ENCODE peak calls at places on chromosome 14, in six cellular contexts. P, Z, X, T, V and R are unnamed samples.

GRCh38 chr14:59454131-59454530 is 11.0 kb downstream of the GPR135 start:
- DNase-seq in P (peak; percentile 94), Z (no peak), X (peak; percentile 91), T (no peak), V (no peak), R (peak; percentile 87)

GRCh38 chr14:25042362-25043299 is 7.3 kb downstream of the STXBP6 start:
- DNase-seq in P (peak; percentile 77), Z (no peak), X (peak; percentile 17), T (peak; percentile 67), V (peak; percentile 57), R (no peak)

GRCh38 chr14:41993687-41994086 is 387.0 kb downstream of the LRFN5 start:
- DNase-seq in P (no peak), Z (no peak), X (no peak), T (no peak), V (no peak), R (no peak)

GRCh38 chr14:80567905-80568512 is 356.7 kb upstream of the DIO2 start:
- DNase-seq in P (peak; percentile 7), Z (no peak), X (no peak), T (no peak), V (no peak), R (peak; percentile 97)

GRCh38 chr14:91405724-91406435 is 11.7 kb downstream of the CCDC88C start:
- DNase-seq in P (no peak), Z (no peak), X (no peak), T (no peak), V (no peak), R (no peak)

GRCh38 chr14:62209287-62209899 is 447.2 kb downstream of the SNAPC1 start:
- DNase-seq in P (peak; percentile 92), Z (no peak), X (peak; percentile 52), T (no peak), V (no peak), R (peak; percentile 95)

GRCh38 chr14:97408937-97409860 is 612.0 kb downstream of the VRK1 start:
- DNase-seq in P (no peak), Z (no peak), X (no peak), T (no peak), V (peak; percentile 33), R (no peak)

GRCh38 chr14:32259368-32260013 is 56.4 kb upstream of the RNU6-8 start:
- DNase-seq in P (peak; percentile 30), Z (no peak), X (peak; percentile 33), T (peak; percentile 6), V (peak; percentile 59), R (peak; percentile 91)

GRCh38 chr14:23639891-23640523 is 3.8 kb downstream of the DHRS2 start:
- DNase-seq in P (no peak), Z (no peak), X (no peak), T (no peak), V (peak; percentile 7), R (no peak)

GRCh38 chr14:34912182-34912581 is 37.0 kb upstream of the BAZ1A start:
- DNase-seq in P (peak; percentile 8), Z (no peak), X (no peak), T (no peak), V (peak; percentile 48), R (no peak)

GRCh38 chr14:104977681-104978647 is at the start of gene AHNAK2:
- DNase-seq in P (peak; percentile 79), Z (peak; percentile 56), X (peak; percentile 38), T (peak; percentile 96), V (peak; percentile 95), R (peak; percentile 70)

GRCh38 chr14:98819132-98819866 is 452.7 kb downstream of the BCL11B start:
- DNase-seq in P (no peak), Z (peak; percentile 38), X (no peak), T (peak; percentile 30), V (peak; percentile 96), R (peak; percentile 20)

GRCh38 chr14:50225974-50226297 is 5.4 kb downstream of the SOS2 start:
- DNase-seq in P (no peak), Z (no peak), X (no peak), T (peak; percentile 53), V (peak; percentile 66), R (no peak)

GRCh38 chr14:91313852-91314251 is 69.3 kb upstream of the GPR68 start:
- DNase-seq in P (no peak), Z (no peak), X (no peak), T (no peak), V (no peak), R (no peak)

GRCh38 chr14:70096866-70097265 is 91.9 kb downstream of the SLC8A3 start:
- DNase-seq in P (peak; percentile 32), Z (no peak), X (peak; percentile 22), T (peak; percentile 68), V (peak; percentile 76), R (peak; percentile 22)

GRCh38 chr14:80477388-80478160 is 266.3 kb upstream of the DIO2 start:
- DNase-seq in P (peak; percentile 41), Z (no peak), X (no peak), T (no peak), V (no peak), R (no peak)

DNA sequence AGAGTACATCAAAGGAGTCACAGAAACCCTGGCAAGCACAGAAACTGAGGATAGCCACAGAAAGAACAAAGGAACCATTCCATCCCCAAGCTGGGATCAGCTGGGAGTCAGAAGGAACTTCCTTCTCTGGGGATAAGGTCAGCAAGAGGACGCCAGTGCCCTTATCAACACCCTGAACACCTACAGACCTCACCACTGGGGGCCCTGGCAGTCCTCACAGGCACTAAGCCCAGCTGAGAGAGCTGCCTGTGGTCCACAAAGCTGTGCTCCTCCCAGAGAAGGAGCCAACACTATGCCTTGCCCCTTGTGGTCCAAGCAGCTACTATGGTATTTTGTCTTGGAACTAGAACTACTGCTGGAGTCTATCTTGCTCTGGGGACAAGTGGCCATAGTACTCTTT is 171.1 kb upstream of the CCDC196 start:
- DNase-seq in P (no peak), Z (no peak), X (no peak), T (no peak), V (peak; percentile 50), R (no peak)
- H3K4me3 ChIP-seq in P (no peak overlapping the region), Z (no peak overlapping the region), X (no peak overlapping the region), T (no peak overlapping the region), V (no peak overlapping the region), R (no peak overlapping the region)

DNA sequence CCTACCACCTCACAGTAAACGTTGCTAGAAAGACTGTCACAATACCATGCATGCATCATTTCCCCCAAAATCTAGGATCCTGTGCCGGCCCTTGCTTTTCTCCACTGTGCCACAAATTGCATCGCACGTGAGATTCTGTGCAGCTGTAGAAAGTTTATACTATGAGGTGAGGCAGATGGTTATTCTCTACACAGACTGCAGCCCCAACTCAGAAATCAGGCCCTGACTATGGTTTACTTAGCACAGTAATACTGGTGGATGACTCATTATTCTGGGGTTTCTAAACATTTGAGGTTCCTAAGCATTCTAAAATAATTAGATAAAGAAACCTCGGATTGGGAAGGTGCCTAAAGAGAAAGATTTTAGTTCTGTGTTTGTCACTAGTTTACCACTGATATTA is 163.8 kb upstream of the CCDC198 start:
- DNase-seq in P (peak; percentile 3), Z (no peak), X (no peak), T (no peak), V (no peak), R (peak; percentile 82)
- H3K4me3 ChIP-seq in P (no peak overlapping the region), Z (no peak overlapping the region), X (no peak overlapping the region), T (no peak overlapping the region), V (no peak overlapping the region), R (no peak overlapping the region)

GRCh38 chr14:52875707-52876106 is 75.1 kb downstream of the FERMT2 start:
- DNase-seq in P (peak; percentile 33), Z (no peak), X (no peak), T (no peak), V (no peak), R (no peak)

GRCh38 chr14:52874389-52874788 is 76.5 kb downstream of the FERMT2 start:
- DNase-seq in P (no peak), Z (no peak), X (no peak), T (no peak), V (no peak), R (no peak)

GRCh38 chr14:52871606-52872005 is 79.2 kb downstream of the FERMT2 start:
- DNase-seq in P (no peak), Z (no peak), X (no peak), T (no peak), V (no peak), R (peak; percentile 54)

GRCh38 chr14:52873694-52874093 is 77.2 kb downstream of the FERMT2 start:
- DNase-seq in P (peak; percentile 83), Z (no peak), X (no peak), T (no peak), V (no peak), R (peak; percentile 20)

GRCh38 chr14:52873096-52873495 is 77.8 kb downstream of the FERMT2 start:
- DNase-seq in P (no peak), Z (no peak), X (no peak), T (no peak), V (no peak), R (no peak)
- H3K4me3 ChIP-seq in P (no peak overlapping the region), Z (no peak overlapping the region), X (no peak overlapping the region), T (no peak overlapping the region), V (no peak overlapping the region), R (no peak overlapping the region)

GRCh38 chr14:99829450-99829849 is 36.2 kb downstream of the EML1 start:
- DNase-seq in P (no peak), Z (no peak), X (no peak), T (no peak), V (no peak), R (no peak)

GRCh38 chr14:99831915-99832314 is 38.7 kb downstream of the EML1 start:
- DNase-seq in P (no peak), Z (no peak), X (no peak), T (no peak), V (no peak), R (no peak)

GRCh38 chr14:99837822-99838221 is 44.6 kb downstream of the EML1 start:
- DNase-seq in P (no peak), Z (no peak), X (no peak), T (no peak), V (no peak), R (no peak)

GRCh38 chr14:99832326-99832725 is 39.1 kb downstream of the EML1 start:
- DNase-seq in P (no peak), Z (no peak), X (no peak), T (no peak), V (no peak), R (no peak)
- H3K4me3 ChIP-seq in P (no peak overlapping the region), Z (no peak overlapping the region), X (no peak overlapping the region), T (no peak overlapping the region), V (no peak overlapping the region), R (no peak overlapping the region)

GRCh38 chr14:33469898-33470297 is 481.0 kb downstream of the EGLN3 start:
- DNase-seq in P (no peak), Z (no peak), X (no peak), T (no peak), V (no peak), R (no peak)

GRCh38 chr14:33477752-33478151 is 473.1 kb downstream of the EGLN3 start:
- DNase-seq in P (no peak), Z (no peak), X (no peak), T (peak; percentile 75), V (no peak), R (no peak)

GRCh38 chr14:33480589-33481184 is 470.2 kb downstream of the EGLN3 start:
- DNase-seq in P (no peak), Z (no peak), X (no peak), T (peak; percentile 37), V (no peak), R (no peak)

GRCh38 chr14:33475623-33476022 is 475.3 kb downstream of the EGLN3 start:
- DNase-seq in P (peak; percentile 59), Z (peak; percentile 78), X (peak; percentile 59), T (peak; percentile 95), V (peak; percentile 93), R (peak; percentile 33)
- H3K4me3 ChIP-seq in P (no peak overlapping the region), Z (no peak overlapping the region), X (no peak overlapping the region), T (no peak overlapping the region), V (no peak overlapping the region), R (no peak overlapping the region)

DNA sequence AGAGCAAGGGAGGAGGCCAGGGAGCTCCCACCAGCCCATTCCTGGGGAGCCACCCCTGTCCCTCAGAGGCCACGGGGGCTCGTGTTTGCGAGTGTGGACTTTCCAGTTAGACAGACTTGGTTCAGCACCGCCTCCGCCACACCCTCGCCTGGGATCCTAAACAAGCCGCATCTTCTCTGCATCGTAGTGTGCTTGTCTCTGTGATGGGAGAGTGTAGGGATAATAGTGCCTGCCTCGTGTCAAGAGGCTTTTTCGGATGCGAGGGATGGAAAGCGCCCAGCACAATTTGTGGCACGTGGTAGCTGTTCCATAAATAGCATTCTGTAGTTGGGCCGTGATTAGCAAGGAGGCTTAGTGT is 1.3 kb upstream of the PPP1R13B start:
- DNase-seq in P (no peak), Z (no peak), X (no peak), T (no peak), V (no peak), R (no peak)
- H3K4me3 ChIP-seq in P (peak overlapping the region; percentile 47), Z (no peak overlapping the region), X (no peak overlapping the region), T (peak overlapping the region; percentile 86), V (no peak overlapping the region), R (peak overlapping the region; percentile 66)